ENCODE peak calls at places on chromosome 14, in ten cellular contexts. Z is NCI-H524; Y is GM19239; L is mesenteric fat pad; Q is stimulated activated CD8-positive, alpha-beta memory T cell treated with anti-CD3 and anti-CD28 coated beads, Interleukin-4, amount 100 ng/mL, for 24 hours; I is HFF-Myc; H is choroid plexus epithelial cell; S is left ventricle myocardium superior; E is T-helper 17 cell; V is HCT116. M is an unnamed sample.

GRCh38 chr14:75709207-75709812 is 48.3 kb downstream of the TTLL5 start:
- DNase-seq in Z (peak), Y (peak), L (no peak), Q (peak), I (peak), H (peak), S (peak), E (peak), V (peak), M (peak)

GRCh38 chr14:104783484-104784217 is 11.9 kb downstream of the AKT1 start:
- DNase-seq in Z (no peak), Y (no peak), L (no peak), Q (no peak), I (no peak), H (no peak), S (no peak), E (no peak), V (no peak), M (no peak)

GRCh38 chr14:32657081-32657480 is 281.6 kb upstream of the NPAS3 start:
- DNase-seq in Z (no peak), Y (no peak), L (no peak), Q (no peak), I (no peak), H (peak), S (no peak), E (no peak), V (no peak), M (no peak)

GRCh38 chr14:55109846-55110245 is 19.2 kb upstream of the LGALS3 start:
- DNase-seq in Z (no peak), Y (no peak), L (no peak), Q (no peak), I (no peak), H (no peak), S (no peak), E (no peak), V (no peak), M (no peak)

GRCh38 chr14:26995301-26995700 is 397.5 kb upstream of the NOVA1 start:
- DNase-seq in Z (peak), Y (no peak), L (no peak), Q (no peak), I (no peak), H (no peak), S (no peak), E (no peak), V (no peak), M (no peak)

GRCh38 chr14:25049559-25050493 is at the start of gene STXBP6:
- DNase-seq in Z (peak), Y (no peak), L (no peak), Q (no peak), I (no peak), H (peak), S (peak), E (no peak), V (no peak), M (peak)

GRCh38 chr14:24310666-24311604 is at the start of gene LTB4R:
- DNase-seq in Z (no peak), Y (peak), L (peak), Q (peak), I (no peak), H (peak), S (peak), E (peak), V (no peak), M (peak)

GRCh38 chr14:70822706-70823185 is 13.4 kb upstream of the MAP3K9 start:
- DNase-seq in Z (peak), Y (no peak), L (no peak), Q (no peak), I (no peak), H (peak), S (peak), E (no peak), V (no peak), M (peak)

GRCh38 chr14:68546839-68547238 is 246.0 kb downstream of the ZFP36L1 start:
- DNase-seq in Z (no peak), Y (no peak), L (no peak), Q (no peak), I (no peak), H (peak), S (no peak), E (no peak), V (no peak), M (no peak)

GRCh38 chr14:76352639-76353281 is 23.2 kb upstream of the ESRRB start:
- DNase-seq in Z (peak), Y (peak), L (no peak), Q (peak), I (no peak), H (peak), S (peak), E (peak), V (no peak), M (peak)

GRCh38 chr14:69493038-69493437 is 8.5 kb downstream of the PLEKHD1 start:
- DNase-seq in Z (no peak), Y (no peak), L (no peak), Q (no peak), I (no peak), H (no peak), S (no peak), E (no peak), V (no peak), M (no peak)

GRCh38 chr14:88346048-88346639 is 23.1 kb upstream of the KCNK10 start:
- DNase-seq in Z (no peak), Y (no peak), L (no peak), Q (no peak), I (peak), H (no peak), S (no peak), E (no peak), V (no peak), M (no peak)

GRCh38 chr14:91420686-91421085 is 3.1 kb upstream of the CCDC88C start:
- DNase-seq in Z (no peak), Y (no peak), L (no peak), Q (no peak), I (no peak), H (no peak), S (no peak), E (no peak), V (no peak), M (no peak)

GRCh38 chr14:100708349-100709217 is 18.1 kb upstream of the DLK1 start:
- DNase-seq in Z (peak), Y (no peak), L (no peak), Q (no peak), I (no peak), H (peak), S (peak), E (no peak), V (peak), M (no peak)

GRCh38 chr14:33839193-33840076 is 111.4 kb downstream of the EGLN3 start:
- DNase-seq in Z (peak), Y (peak), L (no peak), Q (peak), I (peak), H (peak), S (peak), E (no peak), V (peak), M (peak)

GRCh38 chr14:32307881-32308582 is 21.1 kb upstream of the AKAP6 start:
- DNase-seq in Z (peak), Y (no peak), L (no peak), Q (no peak), I (no peak), H (no peak), S (no peak), E (no peak), V (no peak), M (no peak)

GRCh38 chr14:76776306-76777251 is 15.3 kb downstream of the VASH1 start:
- DNase-seq in Z (peak), Y (no peak), L (peak), Q (no peak), I (no peak), H (peak), S (no peak), E (no peak), V (no peak), M (no peak)

GRCh38 chr14:42192659-42193425 is 586.2 kb downstream of the LRFN5 start:
- DNase-seq in Z (peak), Y (no peak), L (no peak), Q (no peak), I (peak), H (peak), S (no peak), E (no peak), V (peak), M (no peak)

GRCh38 chr14:47959753-47960152 is 284.3 kb upstream of the MDGA2 start:
- DNase-seq in Z (no peak), Y (no peak), L (no peak), Q (no peak), I (no peak), H (no peak), S (no peak), E (no peak), V (no peak), M (no peak)

GRCh38 chr14:74502236-74503019 is 8.9 kb downstream of the ISCA2 start:
- DNase-seq in Z (peak), Y (peak), L (no peak), Q (no peak), I (no peak), H (peak), S (no peak), E (no peak), V (no peak), M (peak)

GRCh38 chr14:46053221-46053620 is 598.4 kb downstream of the RPL10L start:
- DNase-seq in Z (no peak), Y (no peak), L (no peak), Q (no peak), I (no peak), H (peak), S (no peak), E (no peak), V (no peak), M (no peak)

GRCh38 chr14:50791201-50791600 is 39.8 kb downstream of the NIN start:
- DNase-seq in Z (no peak), Y (no peak), L (no peak), Q (no peak), I (no peak), H (no peak), S (no peak), E (no peak), V (no peak), M (no peak)

GRCh38 chr14:83706555-83706954 is 1823.4 kb upstream of the FLRT2 start:
- DNase-seq in Z (peak), Y (no peak), L (no peak), Q (no peak), I (peak), H (peak), S (no peak), E (no peak), V (no peak), M (no peak)

GRCh38 chr14:56087824-56088571 is 30.2 kb upstream of the PELI2 start:
- DNase-seq in Z (peak), Y (no peak), L (no peak), Q (no peak), I (no peak), H (no peak), S (no peak), E (no peak), V (no peak), M (no peak)

GRCh38 chr14:101709962-101710891 is 51.3 kb upstream of the PPP2R5C start:
- DNase-seq in Z (no peak), Y (no peak), L (peak), Q (no peak), I (no peak), H (no peak), S (no peak), E (no peak), V (peak), M (no peak)

M was measured in MM.1S.